ENCODE peak calls at places on chromosomes 5 and 9, in four cellular contexts. One of them, this sample, is unnamed.

GRCh38 chr5:149878371-149878770 is 66.2 kb downstream of the PDE6A start:
- DNase-seq in HCT116: no peak
- DNase-seq in spleen: no peak
- DNase-seq in transverse colon: peak
- DNase-seq in this sample: no peak

GRCh38 chr5:55226934-55227737 is at the start of gene MCIDAS:
- DNase-seq in spleen: peak
- DNase-seq in transverse colon: peak
- DNase-seq in HCT116: peak
- DNase-seq in this sample: no peak

GRCh38 chr5:124162782-124163532 is 583.5 kb downstream of the ZNF608 start:
- DNase-seq in HCT116: no peak
- DNase-seq in transverse colon: peak
- DNase-seq in spleen: peak
- DNase-seq in this sample: no peak

GRCh38 chr9:35481347-35481975 is 8.4 kb upstream of the RUSC2 start:
- DNase-seq in transverse colon: peak
- DNase-seq in HCT116: peak
- DNase-seq in spleen: no peak
- DNase-seq in this sample: no peak

GRCh38 chr5:15634771-15635347 is 134.9 kb downstream of the FBXL7 start:
- DNase-seq in spleen: no peak
- DNase-seq in transverse colon: no peak
- DNase-seq in HCT116: no peak
- DNase-seq in this sample: no peak

GRCh38 chr5:94793816-94794198 is 175.3 kb downstream of the SLF1 start:
- DNase-seq in HCT116: no peak
- DNase-seq in spleen: no peak
- DNase-seq in transverse colon: no peak
- DNase-seq in this sample: no peak

GRCh38 chr9:72635197-72635596 is 113.8 kb downstream of the TMC1 start:
- DNase-seq in spleen: no peak
- DNase-seq in transverse colon: no peak
- DNase-seq in HCT116: no peak
- DNase-seq in this sample: no peak

GRCh38 chr9:97507585-97507984 is 6.1 kb downstream of the TMOD1 start:
- DNase-seq in transverse colon: no peak
- DNase-seq in HCT116: no peak
- DNase-seq in spleen: no peak
- DNase-seq in this sample: no peak

GRCh38 chr5:4879693-4880303 is 260.3 kb upstream of the ADAMTS16 start:
- DNase-seq in transverse colon: peak
- DNase-seq in spleen: no peak
- DNase-seq in HCT116: peak
- DNase-seq in this sample: peak

GRCh38 chr5:151183451-151184245 is 26.1 kb upstream of the ANXA6 start:
- DNase-seq in HCT116: no peak
- DNase-seq in transverse colon: no peak
- DNase-seq in spleen: no peak
- DNase-seq in this sample: no peak

GRCh38 chr9:134892221-134892620 is 11.6 kb downstream of the FCN2 start:
- DNase-seq in HCT116: no peak
- DNase-seq in spleen: peak
- DNase-seq in transverse colon: no peak
- DNase-seq in this sample: no peak

GRCh38 chr5:2549354-2549753 is 202.1 kb downstream of the IRX2 start:
- DNase-seq in HCT116: no peak
- DNase-seq in transverse colon: no peak
- DNase-seq in spleen: no peak
- DNase-seq in this sample: no peak

GRCh38 chr5:2546983-2547382 is 204.5 kb downstream of the IRX2 start:
- DNase-seq in spleen: no peak
- DNase-seq in HCT116: no peak
- DNase-seq in transverse colon: no peak
- DNase-seq in this sample: no peak

GRCh38 chr5:2550479-2550878 is 201.0 kb downstream of the IRX2 start:
- DNase-seq in spleen: no peak
- DNase-seq in HCT116: no peak
- DNase-seq in transverse colon: no peak
- DNase-seq in this sample: no peak

GRCh38 chr5:2553611-2554010 is 197.9 kb downstream of the IRX2 start:
- DNase-seq in transverse colon: no peak
- DNase-seq in spleen: no peak
- DNase-seq in HCT116: no peak
- DNase-seq in this sample: no peak

GRCh38 chr5:2549902-2550301 is 201.6 kb downstream of the IRX2 start:
- DNase-seq in HCT116: no peak
- DNase-seq in spleen: no peak
- DNase-seq in transverse colon: no peak
- DNase-seq in this sample: no peak
- TF ChIP-seq POLR2AphosphoS5 in HCT116: no peak
- TF ChIP-seq POLR2AphosphoS5 in spleen: no peak
- TF ChIP-seq POLR2AphosphoS5 in transverse colon: no peak
- TF ChIP-seq POLR2AphosphoS5 in this sample: no peak

GRCh38 chr9:33660771-33661170 is 134.6 kb upstream of the PRSS3 start:
- DNase-seq in spleen: no peak
- DNase-seq in HCT116: no peak
- DNase-seq in transverse colon: no peak
- DNase-seq in this sample: no peak

GRCh38 chr9:33659915-33660314 is 135.4 kb upstream of the PRSS3 start:
- DNase-seq in spleen: no peak
- DNase-seq in HCT116: no peak
- DNase-seq in transverse colon: no peak
- DNase-seq in this sample: no peak

GRCh38 chr9:33661186-33661585 is 134.2 kb upstream of the PRSS3 start:
- DNase-seq in HCT116: no peak
- DNase-seq in spleen: no peak
- DNase-seq in transverse colon: no peak
- DNase-seq in this sample: no peak
- TF ChIP-seq POLR2AphosphoS5 in HCT116: no peak
- TF ChIP-seq POLR2AphosphoS5 in spleen: no peak
- TF ChIP-seq POLR2AphosphoS5 in transverse colon: no peak
- TF ChIP-seq POLR2AphosphoS5 in this sample: no peak

DNA sequence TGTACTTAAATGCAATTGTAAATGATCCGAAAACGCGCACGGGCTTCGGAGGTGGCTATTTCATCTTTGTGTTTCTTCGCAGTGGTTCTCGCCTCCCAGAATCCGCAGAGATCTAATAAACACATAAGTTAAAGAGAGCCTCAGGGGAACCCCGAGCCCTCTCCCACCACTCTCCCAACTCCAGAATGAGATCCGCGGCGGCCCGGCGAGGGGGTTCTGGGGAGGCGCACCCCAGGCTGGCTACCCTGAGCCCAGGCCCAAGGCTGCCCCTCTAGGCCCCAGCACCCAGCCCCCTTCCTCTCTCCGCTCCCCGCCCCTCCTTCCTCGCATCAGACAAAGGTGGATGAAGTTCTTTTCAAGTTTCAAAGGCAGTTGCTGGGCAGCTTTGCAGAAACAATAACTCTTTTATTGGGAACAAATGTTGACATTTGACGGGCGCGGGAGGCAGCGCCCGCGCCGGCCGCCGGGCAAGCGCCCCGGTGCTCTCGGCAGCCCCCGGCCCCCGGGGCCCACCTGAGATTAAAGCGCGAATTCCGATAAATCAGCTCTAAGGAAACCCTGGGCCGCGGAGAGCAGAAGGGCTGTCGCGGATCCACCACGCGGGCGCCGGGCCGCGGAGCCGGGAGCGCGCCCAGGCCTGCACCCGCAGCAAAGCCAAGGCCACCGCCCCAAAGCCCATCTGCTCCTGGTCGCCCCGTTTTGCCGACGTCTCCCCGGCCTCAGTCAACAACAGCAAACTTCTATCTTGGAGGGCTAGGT is 8.4 kb downstream of the IRX2 start:
- DNase-seq in HCT116: no peak
- DNase-seq in spleen: no peak
- DNase-seq in transverse colon: no peak
- DNase-seq in this sample: no peak
- TF ChIP-seq POLR2AphosphoS5 in HCT116: no peak
- TF ChIP-seq POLR2AphosphoS5 in spleen: no peak
- TF ChIP-seq POLR2AphosphoS5 in transverse colon: no peak
- TF ChIP-seq POLR2AphosphoS5 in this sample: no peak

DNA sequence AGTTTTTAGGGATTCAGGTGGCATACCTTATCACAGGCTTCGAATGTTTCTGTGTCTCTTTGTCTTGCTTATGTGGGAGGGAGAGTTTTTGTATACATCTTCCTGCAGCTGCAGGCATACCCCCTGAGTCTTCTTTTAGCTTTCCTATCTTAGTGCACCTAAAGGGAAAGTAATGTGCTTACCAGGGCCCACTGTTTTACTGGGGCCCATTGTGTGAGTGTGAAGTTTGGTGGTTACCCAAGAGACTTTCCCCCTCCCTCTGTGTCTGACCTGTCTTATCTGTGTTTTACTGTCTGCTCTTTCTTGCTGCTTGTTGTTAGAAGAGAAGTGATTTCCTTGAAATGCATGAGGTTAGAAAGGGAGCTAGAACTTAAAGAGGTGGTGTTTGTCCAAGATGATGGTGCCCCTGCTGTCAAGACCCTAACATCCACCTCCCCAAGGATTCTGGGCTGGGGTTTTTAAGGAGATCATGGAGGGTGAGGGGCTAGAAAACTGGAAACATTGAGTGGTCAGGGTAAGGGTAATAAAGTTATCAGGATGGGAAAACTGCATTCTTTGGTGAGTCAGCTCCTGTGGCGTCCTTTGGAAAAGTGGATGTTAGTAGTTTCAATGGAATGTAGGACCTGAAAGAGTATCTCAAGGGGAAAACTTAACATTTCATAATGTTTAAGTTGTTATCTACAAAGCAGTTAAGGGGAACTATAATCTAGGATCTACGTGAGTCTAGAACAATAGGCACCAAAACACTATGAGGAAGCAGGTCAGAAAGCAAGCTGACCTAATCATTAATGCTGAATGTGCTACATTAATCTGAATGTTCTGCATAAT is 583.5 kb upstream of the TUSC1 start:
- DNase-seq in spleen: no peak
- DNase-seq in HCT116: no peak
- DNase-seq in transverse colon: no peak
- DNase-seq in this sample: no peak
- TF ChIP-seq POLR2AphosphoS5 in spleen: no peak
- TF ChIP-seq POLR2AphosphoS5 in HCT116: no peak
- TF ChIP-seq POLR2AphosphoS5 in transverse colon: no peak
- TF ChIP-seq POLR2AphosphoS5 in this sample: no peak

GRCh38 chr5:140106101-140106500 is 7.8 kb upstream of the PURA start:
- DNase-seq in HCT116: no peak
- DNase-seq in transverse colon: no peak
- DNase-seq in spleen: no peak
- DNase-seq in this sample: no peak

GRCh38 chr5:140106805-140107311 is 7.1 kb upstream of the PURA start:
- DNase-seq in spleen: no peak
- DNase-seq in HCT116: no peak
- DNase-seq in transverse colon: no peak
- DNase-seq in this sample: no peak

GRCh38 chr5:140109050-140109817 is 4.7 kb upstream of the PURA start:
- DNase-seq in transverse colon: no peak
- DNase-seq in spleen: peak
- DNase-seq in HCT116: no peak
- DNase-seq in this sample: no peak

GRCh38 chr5:140108093-140109049 is 5.5 kb upstream of the PURA start:
- DNase-seq in transverse colon: peak
- DNase-seq in HCT116: no peak
- DNase-seq in spleen: peak
- DNase-seq in this sample: peak

GRCh38 chr5:140107312-140108092 is 6.4 kb upstream of the PURA start:
- DNase-seq in transverse colon: peak
- DNase-seq in HCT116: peak
- DNase-seq in spleen: peak
- DNase-seq in this sample: peak
- TF ChIP-seq POLR2AphosphoS5 in transverse colon: peak
- TF ChIP-seq POLR2AphosphoS5 in HCT116: peak
- TF ChIP-seq POLR2AphosphoS5 in spleen: peak
- TF ChIP-seq POLR2AphosphoS5 in this sample: peak

GRCh38 chr5:59765446-59765845 is 128.1 kb downstream of the PDE4D start:
- DNase-seq in transverse colon: no peak
- DNase-seq in spleen: no peak
- DNase-seq in HCT116: no peak
- DNase-seq in this sample: no peak

GRCh38 chr5:59768204-59769040 is 125.1 kb downstream of the PDE4D start:
- DNase-seq in spleen: peak
- DNase-seq in transverse colon: peak
- DNase-seq in HCT116: no peak
- DNase-seq in this sample: no peak

GRCh38 chr5:59764361-59764760 is 129.2 kb downstream of the PDE4D start:
- DNase-seq in spleen: no peak
- DNase-seq in transverse colon: no peak
- DNase-seq in HCT116: no peak
- DNase-seq in this sample: no peak

GRCh38 chr5:59767753-59768159 is 125.8 kb downstream of the PDE4D start:
- DNase-seq in HCT116: no peak
- DNase-seq in transverse colon: no peak
- DNase-seq in spleen: no peak
- DNase-seq in this sample: no peak

GRCh38 chr5:59766394-59766793 is 127.1 kb downstream of the PDE4D start:
- DNase-seq in spleen: no peak
- DNase-seq in transverse colon: peak
- DNase-seq in HCT116: no peak
- DNase-seq in this sample: no peak
- TF ChIP-seq POLR2AphosphoS5 in spleen: no peak
- TF ChIP-seq POLR2AphosphoS5 in transverse colon: peak
- TF ChIP-seq POLR2AphosphoS5 in HCT116: no peak
- TF ChIP-seq POLR2AphosphoS5 in this sample: no peak

GRCh38 chr5:141650851-141651727 is at the start of gene FCHSD1:
- DNase-seq in transverse colon: peak
- DNase-seq in spleen: peak
- DNase-seq in HCT116: peak
- DNase-seq in this sample: peak
- TF ChIP-seq POLR2AphosphoS5 in transverse colon: peak
- TF ChIP-seq POLR2AphosphoS5 in spleen: peak
- TF ChIP-seq POLR2AphosphoS5 in HCT116: peak
- TF ChIP-seq POLR2AphosphoS5 in this sample: peak

GRCh38 chr5:2686296-2686695 is 65.2 kb downstream of the IRX2 start:
- DNase-seq in HCT116: no peak
- DNase-seq in transverse colon: no peak
- DNase-seq in spleen: no peak
- DNase-seq in this sample: no peak
- TF ChIP-seq POLR2AphosphoS5 in HCT116: no peak
- TF ChIP-seq POLR2AphosphoS5 in transverse colon: no peak
- TF ChIP-seq POLR2AphosphoS5 in spleen: no peak
- TF ChIP-seq POLR2AphosphoS5 in this sample: no peak

GRCh38 chr9:96140401-96141180 is 161.4 kb downstream of the HSD17B3 start:
- DNase-seq in transverse colon: no peak
- DNase-seq in HCT116: no peak
- DNase-seq in spleen: no peak
- DNase-seq in this sample: no peak
- TF ChIP-seq POLR2AphosphoS5 in transverse colon: no peak
- TF ChIP-seq POLR2AphosphoS5 in HCT116: no peak
- TF ChIP-seq POLR2AphosphoS5 in spleen: no peak
- TF ChIP-seq POLR2AphosphoS5 in this sample: no peak